ENCODE peak calls at places on chromosomes 11 and 22, in five cellular contexts. J is kidney glomerular epithelial cell, K is AG04450, N is NCI-H226, P is HFFc6. I is an unnamed sample.

GRCh38 chr11:116563028-116563712 is 209.6 kb downstream of the BUD13 start:
- DNase-seq in N (no peak), P (peak), K (no peak), J (no peak), I (no peak)

GRCh38 chr11:117910525-117910924 is 18.7 kb downstream of the TMPRSS13 start:
- DNase-seq in K (no peak), P (no peak), J (no peak), N (no peak), I (no peak)

GRCh38 chr11:130637566-130637965 is 189.1 kb downstream of the ADAMTS15 start:
- DNase-seq in J (no peak), N (no peak), K (no peak), P (no peak), I (no peak)

GRCh38 chr11:123582992-123583504 is 71.4 kb downstream of the SCN3B start:
- DNase-seq in J (no peak), P (no peak), N (no peak), K (no peak), I (no peak)

GRCh38 chr11:43631732-43632131 is 48.8 kb upstream of the HSD17B12 start:
- DNase-seq in N (no peak), P (no peak), K (no peak), J (no peak), I (no peak)

GRCh38 chr22:19873138-19873959 is 18.7 kb upstream of the GNB1L start:
- DNase-seq in N (no peak), K (no peak), J (no peak), P (no peak), I (no peak)

GRCh38 chr22:39917091-39917703 is 16.3 kb downstream of the GRAP2 start:
- DNase-seq in N (no peak), P (no peak), J (no peak), K (no peak), I (no peak)

GRCh38 chr22:37184380-37184755 is 3.7 kb downstream of the C1QTNF6 start:
- DNase-seq in P (no peak), K (no peak), J (no peak), N (no peak), I (no peak)

GRCh38 chr11:72721689-72722049 is 30.5 kb downstream of the ARAP1 start:
- DNase-seq in P (no peak), N (no peak), J (no peak), K (no peak), I (peak)

GRCh38 chr22:38782402-38783094 is 11.4 kb downstream of the DNAL4 start:
- DNase-seq in P (no peak), K (no peak), J (peak), N (peak), I (peak)

GRCh38 chr22:26891431-26891830 is 234.0 kb downstream of the MIAT start:
- DNase-seq in P (no peak), J (no peak), K (no peak), N (no peak), I (no peak)

GRCh38 chr11:128653828-128654231 is 40.0 kb upstream of the FLI1 start:
- DNase-seq in P (peak), J (peak), N (no peak), K (no peak), I (no peak)

GRCh38 chr11:11620966-11621880 is 582 bp downstream of the GALNT18 start:
- DNase-seq in K (no peak), J (no peak), P (no peak), N (no peak), I (peak)

GRCh38 chr11:12569499-12570040 is 104.7 kb upstream of the TEAD1 start:
- DNase-seq in N (peak), J (peak), K (no peak), P (no peak), I (no peak)

GRCh38 chr11:10526974-10527918 is 13.7 kb downstream of the RNF141 start:
- DNase-seq in K (no peak), N (no peak), J (no peak), P (no peak), I (no peak)

GRCh38 chr11:94623120-94623735 is 56.1 kb downstream of the PIWIL4 start:
- DNase-seq in K (peak), P (peak), J (peak), N (peak), I (peak)

GRCh38 chr11:64694821-64695365 is 28.1 kb downstream of the NRXN2 start:
- DNase-seq in P (no peak), J (peak), K (no peak), N (no peak), I (peak)

GRCh38 chr11:104370478-104370877 is 206.5 kb upstream of the PDGFD start:
- DNase-seq in J (no peak), N (no peak), K (no peak), P (no peak), I (no peak)

GRCh38 chr22:19271856-19272535 is 19.5 kb downstream of the CLTCL1 start:
- DNase-seq in K (peak), J (peak), N (no peak), P (peak), I (no peak)

GRCh38 chr11:102869354-102869753 is 5.4 kb downstream of the MMP12 start:
- DNase-seq in P (no peak), K (no peak), N (no peak), J (no peak), I (no peak)

GRCh38 chr11:36478700-36479329 is 31.3 kb downstream of the TRAF6 start:
- DNase-seq in J (peak), N (peak), K (no peak), P (peak), I (peak)

GRCh38 chr11:30635401-30635989 is 49.3 kb upstream of the MPPED2 start:
- DNase-seq in P (no peak), K (no peak), N (no peak), J (no peak), I (no peak)

GRCh38 chr11:95922536-95923440 is 1.1 kb downstream of the MTMR2 start:
- DNase-seq in K (no peak), P (no peak), N (no peak), J (peak), I (peak)

GRCh38 chr11:35373284-35373933 is 45.9 kb downstream of the SLC1A2 start:
- DNase-seq in P (no peak), J (peak), N (no peak), K (no peak), I (no peak)

GRCh38 chr11:93500759-93501158 is 42.4 kb downstream of the SMCO4 start:
- DNase-seq in P (no peak), J (no peak), K (no peak), N (no peak), I (no peak)

GRCh38 chr11:106507645-106508306 is 430.3 kb downstream of the AASDHPPT start:
- DNase-seq in P (no peak), N (no peak), K (no peak), J (no peak), I (no peak)

GRCh38 chr22:29737251-29738117 is 17.7 kb downstream of the CABP7 start:
- DNase-seq in K (no peak), N (no peak), J (no peak), P (no peak), I (no peak)

GRCh38 chr11:107898270-107898669 is 30.0 kb upstream of the RAB39A start:
- DNase-seq in N (peak), P (peak), K (peak), J (peak), I (peak)

GRCh38 chr11:123546515-123546914 is 107.9 kb downstream of the SCN3B start:
- DNase-seq in P (peak), K (no peak), J (no peak), N (peak), I (no peak)

GRCh38 chr22:24247011-24247507 is 2.2 kb upstream of the GGT5 start:
- DNase-seq in N (peak), K (no peak), P (no peak), J (no peak), I (no peak)

GRCh38 chr11:71971676-71972075 is 27.0 kb upstream of the IL18BP start:
- DNase-seq in N (no peak), J (no peak), K (no peak), P (no peak), I (peak)

I was measured in A673.